ENCODE peak calls at places on chromosomes 2 and 18, in nine cellular contexts. One of them, this sample, is unnamed. For H3K9me3, the result is how much of the 10 kb centered on the place peaks cover.

GRCh38 chr18:159037-159652 is 788 bp downstream of the USP14 start:
- DNase-seq in HepG2: peak
- DNase-seq in HCT116: no peak
- DNase-seq in psoas muscle: no peak
- DNase-seq in right cardiac atrium: no peak
- DNase-seq in Karpas-422: peak
- DNase-seq in left ventricle myocardium inferior: no peak
- DNase-seq in PC-9: no peak
- DNase-seq in transverse colon: no peak
- DNase-seq in this sample: no peak

GRCh38 chr2:240990266-240990529 is 8.2 kb upstream of the SNED1 start:
- DNase-seq in HepG2: no peak
- DNase-seq in HCT116: no peak
- DNase-seq in psoas muscle: no peak
- DNase-seq in right cardiac atrium: no peak
- DNase-seq in Karpas-422: no peak
- DNase-seq in left ventricle myocardium inferior: no peak
- DNase-seq in PC-9: no peak
- DNase-seq in transverse colon: peak
- DNase-seq in this sample: no peak

GRCh38 chr2:111164078-111164477 is 43.4 kb downstream of the BCL2L11 start:
- DNase-seq in HepG2: no peak
- DNase-seq in HCT116: no peak
- DNase-seq in psoas muscle: no peak
- DNase-seq in right cardiac atrium: no peak
- DNase-seq in Karpas-422: no peak
- DNase-seq in left ventricle myocardium inferior: no peak
- DNase-seq in PC-9: no peak
- DNase-seq in transverse colon: no peak
- DNase-seq in this sample: no peak

GRCh38 chr2:96495983-96496382 is 9.2 kb downstream of the NEURL3 start:
- DNase-seq in HepG2: no peak
- DNase-seq in HCT116: no peak
- DNase-seq in psoas muscle: no peak
- DNase-seq in right cardiac atrium: no peak
- DNase-seq in Karpas-422: no peak
- DNase-seq in left ventricle myocardium inferior: no peak
- DNase-seq in PC-9: no peak
- DNase-seq in transverse colon: no peak
- DNase-seq in this sample: no peak

GRCh38 chr2:136206613-136207012 is 88.7 kb upstream of the CXCR4 start:
- DNase-seq in HepG2: no peak
- DNase-seq in HCT116: no peak
- DNase-seq in psoas muscle: no peak
- DNase-seq in right cardiac atrium: no peak
- DNase-seq in Karpas-422: peak
- DNase-seq in left ventricle myocardium inferior: no peak
- DNase-seq in PC-9: no peak
- DNase-seq in transverse colon: peak
- DNase-seq in this sample: no peak

GRCh38 chr2:205270689-205271088 is 411.6 kb upstream of the NRP2 start:
- DNase-seq in HepG2: peak
- DNase-seq in HCT116: no peak
- DNase-seq in psoas muscle: no peak
- DNase-seq in right cardiac atrium: no peak
- DNase-seq in Karpas-422: no peak
- DNase-seq in left ventricle myocardium inferior: no peak
- DNase-seq in PC-9: no peak
- DNase-seq in transverse colon: no peak
- DNase-seq in this sample: no peak

GRCh38 chr18:63365909-63366269 is 1.1 kb downstream of the KDSR start:
- DNase-seq in HepG2: no peak
- DNase-seq in HCT116: no peak
- DNase-seq in psoas muscle: no peak
- DNase-seq in right cardiac atrium: no peak
- DNase-seq in Karpas-422: peak
- DNase-seq in left ventricle myocardium inferior: no peak
- DNase-seq in PC-9: no peak
- DNase-seq in transverse colon: peak
- DNase-seq in this sample: no peak

GRCh38 chr2:206728277-206729199 is 10.3 kb upstream of the DYTN start:
- DNase-seq in HepG2: peak
- DNase-seq in HCT116: peak
- DNase-seq in psoas muscle: no peak
- DNase-seq in right cardiac atrium: no peak
- DNase-seq in Karpas-422: no peak
- DNase-seq in left ventricle myocardium inferior: no peak
- DNase-seq in PC-9: no peak
- DNase-seq in transverse colon: no peak
- DNase-seq in this sample: no peak

GRCh38 chr2:58140508-58141072 is 94.0 kb downstream of the VRK2 start:
- DNase-seq in HepG2: no peak
- DNase-seq in HCT116: no peak
- DNase-seq in psoas muscle: no peak
- DNase-seq in right cardiac atrium: no peak
- DNase-seq in Karpas-422: no peak
- DNase-seq in left ventricle myocardium inferior: no peak
- DNase-seq in PC-9: no peak
- DNase-seq in transverse colon: no peak
- DNase-seq in this sample: no peak

GRCh38 chr2:70118798-70119454 is 31.6 kb downstream of the PCBP1 start:
- DNase-seq in HepG2: peak
- DNase-seq in HCT116: no peak
- DNase-seq in psoas muscle: no peak
- DNase-seq in right cardiac atrium: no peak
- DNase-seq in Karpas-422: peak
- DNase-seq in left ventricle myocardium inferior: no peak
- DNase-seq in PC-9: no peak
- DNase-seq in transverse colon: no peak
- DNase-seq in this sample: no peak

GRCh38 chr2:10300997-10301945 is 1.4 kb upstream of the HPCAL1 start:
- DNase-seq in HepG2: peak
- DNase-seq in HCT116: no peak
- DNase-seq in psoas muscle: no peak
- DNase-seq in right cardiac atrium: no peak
- DNase-seq in Karpas-422: no peak
- DNase-seq in left ventricle myocardium inferior: no peak
- DNase-seq in PC-9: no peak
- DNase-seq in transverse colon: peak
- DNase-seq in this sample: no peak

GRCh38 chr18:59458575-59458974 is 99.5 kb upstream of the LMAN1 start:
- DNase-seq in HepG2: no peak
- DNase-seq in HCT116: no peak
- DNase-seq in psoas muscle: no peak
- DNase-seq in right cardiac atrium: no peak
- DNase-seq in Karpas-422: no peak
- DNase-seq in left ventricle myocardium inferior: no peak
- DNase-seq in PC-9: no peak
- DNase-seq in transverse colon: no peak
- DNase-seq in this sample: no peak
- H3K9me3 ChIP-seq in HepG2: under half
- H3K9me3 ChIP-seq in HCT116: under half
- H3K9me3 ChIP-seq in psoas muscle: under half
- H3K9me3 ChIP-seq in right cardiac atrium: under half
- H3K9me3 ChIP-seq in Karpas-422: under half
- H3K9me3 ChIP-seq in left ventricle myocardium inferior: under half
- H3K9me3 ChIP-seq in PC-9: under half
- H3K9me3 ChIP-seq in transverse colon: under half
- H3K9me3 ChIP-seq in this sample: under half

DNA sequence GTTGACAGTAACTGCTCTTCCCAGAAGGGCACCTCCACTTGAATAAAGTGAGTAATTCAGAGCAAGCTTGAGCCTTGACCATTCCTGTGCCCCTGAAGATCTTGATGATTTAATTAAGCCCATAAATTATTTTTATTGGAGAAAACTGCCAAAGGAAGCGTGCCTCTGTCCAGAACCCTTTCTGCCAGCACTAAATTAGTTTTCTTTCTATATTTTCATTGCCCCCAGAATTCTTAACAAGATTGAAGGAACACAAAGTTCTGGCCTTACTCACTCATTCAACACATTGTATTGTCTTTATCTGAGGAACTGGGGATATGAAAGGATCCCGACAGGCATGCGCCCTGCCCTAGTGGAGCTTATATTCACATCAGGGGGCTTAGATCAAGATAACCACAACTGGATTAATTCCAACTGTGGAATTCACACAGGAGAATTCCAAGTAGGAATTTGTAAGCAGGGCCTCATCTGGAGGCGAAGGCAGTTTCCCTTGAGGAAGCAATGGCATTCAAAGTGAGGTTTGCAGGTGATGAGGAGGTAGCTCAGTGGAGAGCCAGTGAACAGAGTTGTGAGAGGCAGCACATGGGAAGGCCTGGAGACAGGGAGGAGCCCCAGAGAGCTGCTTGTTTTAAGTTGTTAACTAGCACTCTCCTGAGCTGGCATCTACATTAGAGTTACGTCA is 21.1 kb downstream of the PTRHD1 start:
- DNase-seq in HepG2: no peak
- DNase-seq in HCT116: no peak
- DNase-seq in psoas muscle: no peak
- DNase-seq in right cardiac atrium: no peak
- DNase-seq in Karpas-422: no peak
- DNase-seq in left ventricle myocardium inferior: no peak
- DNase-seq in PC-9: no peak
- DNase-seq in transverse colon: no peak
- DNase-seq in this sample: peak
- H3K9me3 ChIP-seq in HepG2: under half
- H3K9me3 ChIP-seq in HCT116: under half
- H3K9me3 ChIP-seq in psoas muscle: under half
- H3K9me3 ChIP-seq in right cardiac atrium: under half
- H3K9me3 ChIP-seq in Karpas-422: under half
- H3K9me3 ChIP-seq in left ventricle myocardium inferior: under half
- H3K9me3 ChIP-seq in PC-9: under half
- H3K9me3 ChIP-seq in transverse colon: under half
- H3K9me3 ChIP-seq in this sample: under half

GRCh38 chr18:78639597-78639950 is 340.0 kb upstream of the SALL3 start:
- DNase-seq in HepG2: no peak
- DNase-seq in HCT116: no peak
- DNase-seq in psoas muscle: no peak
- DNase-seq in right cardiac atrium: no peak
- DNase-seq in Karpas-422: no peak
- DNase-seq in left ventricle myocardium inferior: no peak
- DNase-seq in PC-9: no peak
- DNase-seq in transverse colon: no peak
- DNase-seq in this sample: no peak
- H3K9me3 ChIP-seq in HepG2: under half
- H3K9me3 ChIP-seq in HCT116: under half
- H3K9me3 ChIP-seq in psoas muscle: under half
- H3K9me3 ChIP-seq in right cardiac atrium: under half
- H3K9me3 ChIP-seq in Karpas-422: under half
- H3K9me3 ChIP-seq in left ventricle myocardium inferior: under half
- H3K9me3 ChIP-seq in PC-9: under half
- H3K9me3 ChIP-seq in transverse colon: under half
- H3K9me3 ChIP-seq in this sample: under half

DNA sequence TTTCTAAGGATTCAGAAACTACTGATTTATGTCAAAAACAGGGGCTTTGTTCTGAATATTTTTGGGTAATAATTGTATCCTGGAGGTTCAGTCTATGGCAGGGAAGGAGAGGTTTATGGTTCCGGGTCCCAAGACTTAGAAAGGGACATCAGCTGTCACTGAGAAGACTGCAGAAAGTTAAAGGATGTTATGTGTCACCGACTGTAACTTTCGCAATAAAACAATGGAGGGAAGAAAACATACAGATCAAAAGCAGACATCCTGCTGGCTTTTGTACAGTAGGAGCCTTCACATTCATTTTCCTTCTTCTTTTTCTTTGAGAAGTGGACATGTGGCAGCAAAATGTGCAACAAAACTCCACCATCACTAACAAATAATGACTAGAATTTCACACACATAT is 900.7 kb upstream of the SOX11 start:
- DNase-seq in HepG2: no peak
- DNase-seq in HCT116: no peak
- DNase-seq in psoas muscle: no peak
- DNase-seq in right cardiac atrium: no peak
- DNase-seq in Karpas-422: no peak
- DNase-seq in left ventricle myocardium inferior: no peak
- DNase-seq in PC-9: no peak
- DNase-seq in transverse colon: no peak
- DNase-seq in this sample: no peak
- H3K9me3 ChIP-seq in HepG2: half or more
- H3K9me3 ChIP-seq in HCT116: under half
- H3K9me3 ChIP-seq in psoas muscle: under half
- H3K9me3 ChIP-seq in right cardiac atrium: under half
- H3K9me3 ChIP-seq in Karpas-422: under half
- H3K9me3 ChIP-seq in left ventricle myocardium inferior: under half
- H3K9me3 ChIP-seq in PC-9: under half
- H3K9me3 ChIP-seq in transverse colon: under half
- H3K9me3 ChIP-seq in this sample: under half

DNA sequence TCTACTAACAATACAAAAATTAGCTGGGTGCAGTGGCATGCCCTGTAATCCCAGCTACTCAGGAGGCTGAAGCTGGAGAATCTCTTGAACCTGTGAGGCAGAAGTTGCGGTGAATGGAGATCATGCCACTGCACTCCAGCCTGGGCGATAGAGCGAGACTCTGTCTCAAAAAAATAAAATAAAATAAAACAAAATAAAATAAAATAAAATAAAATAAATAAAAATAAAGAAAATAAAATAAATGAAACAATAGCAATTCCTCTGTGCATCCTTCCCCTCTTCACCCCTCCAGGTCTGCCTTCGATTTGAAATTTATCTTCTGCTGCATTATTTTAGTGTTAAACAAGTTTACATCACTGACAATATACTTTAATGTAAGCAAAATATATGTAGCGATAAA is 63.0 kb upstream of the UXS1 start:
- DNase-seq in HepG2: no peak
- DNase-seq in HCT116: no peak
- DNase-seq in psoas muscle: no peak
- DNase-seq in right cardiac atrium: no peak
- DNase-seq in Karpas-422: no peak
- DNase-seq in left ventricle myocardium inferior: no peak
- DNase-seq in PC-9: no peak
- DNase-seq in transverse colon: no peak
- DNase-seq in this sample: no peak
- H3K9me3 ChIP-seq in HepG2: under half
- H3K9me3 ChIP-seq in HCT116: under half
- H3K9me3 ChIP-seq in psoas muscle: under half
- H3K9me3 ChIP-seq in right cardiac atrium: under half
- H3K9me3 ChIP-seq in Karpas-422: under half
- H3K9me3 ChIP-seq in left ventricle myocardium inferior: under half
- H3K9me3 ChIP-seq in PC-9: under half
- H3K9me3 ChIP-seq in transverse colon: under half
- H3K9me3 ChIP-seq in this sample: under half

This sample was measured in lower lobe of right lung.